ENCODE peak calls at places on chromosomes 5 and 9, in nine cellular contexts. N, I, B, E, S, C, R, X and M are unnamed samples.

GRCh38 chr9:99231708-99232107 is 9.6 kb downstream of the SEC61B start:
- DNase-seq in B (no peak), I (no peak), R (no peak), S (no peak), N (no peak), X (no peak), C (no peak), E (no peak), M (no peak)

GRCh38 chr9:94568972-94569712 is 14.3 kb downstream of the PCAT7 start:
- DNase-seq in B (no peak), E (no peak), I (no peak), R (no peak), C (no peak), N (no peak), S (no peak), X (no peak), M (no peak)

GRCh38 chr5:34914671-34915138 is 599 bp downstream of the RAD1 start:
- DNase-seq in S (peak), C (peak), R (peak), E (no peak), I (peak), B (no peak), X (no peak), N (peak), M (no peak)

GRCh38 chr9:128027166-128027539 is 40.0 kb downstream of the NAIF1 start:
- DNase-seq in B (no peak), I (no peak), S (no peak), E (no peak), N (no peak), R (peak), X (no peak), C (peak), M (no peak)

GRCh38 chr9:16267336-16268036 is 603.0 kb downstream of the BNC2 start:
- DNase-seq in B (no peak), R (peak), S (no peak), E (no peak), C (no peak), I (no peak), X (no peak), N (peak), M (no peak)

GRCh38 chr5:132243366-132243977 is 14.0 kb upstream of the PDLIM4 start:
- DNase-seq in B (no peak), C (peak), S (peak), I (no peak), X (no peak), R (peak), E (no peak), N (no peak), M (no peak)

GRCh38 chr5:133029321-133029720 is 3.0 kb upstream of the ZCCHC10 start:
- DNase-seq in N (no peak), E (no peak), X (no peak), B (no peak), I (no peak), S (no peak), C (no peak), R (no peak), M (no peak)

GRCh38 chr5:149381986-149382338 is 2.9 kb upstream of the IL17B start:
- DNase-seq in E (peak), X (peak), S (peak), R (peak), I (peak), C (peak), B (no peak), N (peak), M (peak)

GRCh38 chr5:134086943-134087305 is 27.6 kb upstream of the TCF7 start:
- DNase-seq in B (no peak), C (no peak), X (no peak), R (no peak), E (no peak), I (no peak), N (no peak), S (peak), M (no peak)

GRCh38 chr5:71695561-71695960 is 23.5 kb upstream of the CARTPT start:
- DNase-seq in S (no peak), C (no peak), E (no peak), B (no peak), N (no peak), I (no peak), X (no peak), R (no peak), M (no peak)

GRCh38 chr5:60886158-60886557 is 42.1 kb upstream of the ELOVL7 start:
- DNase-seq in R (no peak), X (no peak), E (no peak), S (no peak), B (no peak), I (no peak), C (no peak), N (no peak), M (no peak)

GRCh38 chr9:110104201-110104845 is 103.6 kb downstream of the C9orf152 start:
- DNase-seq in X (no peak), I (no peak), E (no peak), N (no peak), R (no peak), C (no peak), B (no peak), S (no peak), M (no peak)

GRCh38 chr5:33841829-33842228 is 50.0 kb downstream of the ADAMTS12 start:
- DNase-seq in R (no peak), X (no peak), E (no peak), N (no peak), C (no peak), B (no peak), S (no peak), I (no peak), M (no peak)

GRCh38 chr9:130128251-130128650 is 44.0 kb upstream of the NCS1 start:
- DNase-seq in C (peak), S (no peak), X (no peak), I (no peak), N (no peak), R (peak), E (no peak), B (no peak), M (no peak)

GRCh38 chr9:17613723-17614122 is 34.9 kb downstream of the SH3GL2 start:
- DNase-seq in S (no peak), B (no peak), C (no peak), N (no peak), X (no peak), E (no peak), I (no peak), R (no peak), M (no peak)

GRCh38 chr9:88342246-88342645 is 46.0 kb upstream of the SPIN1 start:
- DNase-seq in E (no peak), S (no peak), C (no peak), N (no peak), X (no peak), B (no peak), R (no peak), I (no peak), M (no peak)

GRCh38 chr5:160457255-160457654 is 35.6 kb downstream of the PTTG1 start:
- DNase-seq in E (no peak), X (no peak), B (no peak), C (no peak), N (no peak), R (no peak), S (no peak), I (no peak), M (no peak)

GRCh38 chr5:163408311-163408923 is 29.0 kb upstream of the CCNG1 start:
- DNase-seq in X (peak), S (peak), N (peak), E (no peak), R (peak), B (no peak), C (peak), I (peak), M (no peak)

GRCh38 chr9:131668439-131669233 is 71.2 kb downstream of the RAPGEF1 start:
- DNase-seq in B (no peak), I (no peak), E (no peak), R (peak), S (no peak), C (no peak), N (peak), X (no peak), M (no peak)

GRCh38 chr9:68747043-68747533 is 42.0 kb downstream of the PIP5K1B start:
- DNase-seq in C (no peak), N (no peak), B (no peak), E (no peak), X (no peak), S (no peak), I (no peak), R (no peak), M (no peak)

GRCh38 chr9:96514108-96514824 is 64.3 kb downstream of the HABP4 start:
- DNase-seq in I (no peak), X (no peak), R (no peak), B (no peak), C (no peak), N (no peak), S (no peak), E (no peak), M (no peak)

GRCh38 chr5:154242964-154243376 is 52.4 kb downstream of the GALNT10 start:
- DNase-seq in X (no peak), C (no peak), I (no peak), N (no peak), R (no peak), S (no peak), B (no peak), E (no peak), M (no peak)

GRCh38 chr5:162268694-162269481 is 201.3 kb downstream of the GABRG2 start:
- DNase-seq in R (no peak), C (no peak), S (no peak), I (no peak), N (no peak), X (no peak), B (no peak), E (no peak), M (no peak)

GRCh38 chr9:134644715-134645606 is 3.4 kb downstream of the COL5A1 start:
- DNase-seq in B (no peak), I (peak), C (peak), R (no peak), X (no peak), N (peak), E (no peak), S (peak), M (peak)

GRCh38 chr5:5326126-5326758 is 96.2 kb upstream of the ICE1 start:
- DNase-seq in B (no peak), S (no peak), X (no peak), C (no peak), N (no peak), I (peak), E (no peak), R (no peak), M (no peak)

GRCh38 chr9:127187231-127187956 is 65.0 kb upstream of the ANGPTL2 start:
- DNase-seq in I (peak), N (peak), X (peak), C (peak), E (no peak), R (peak), S (peak), B (no peak), M (peak)

GRCh38 chr9:135814421-135814820 is 92.9 kb downstream of the CAMSAP1 start:
- DNase-seq in S (no peak), E (no peak), R (no peak), B (no peak), C (no peak), N (no peak), I (no peak), X (no peak), M (no peak)

GRCh38 chr5:102762095-102762534 is 7.0 kb downstream of the PAM start:
- DNase-seq in I (no peak), R (no peak), E (no peak), S (no peak), X (no peak), N (no peak), B (no peak), C (no peak), M (no peak)

GRCh38 chr5:164139423-164139822 is 634.0 kb downstream of the MAT2B start:
- DNase-seq in I (no peak), B (no peak), R (no peak), E (no peak), X (no peak), N (no peak), S (no peak), C (no peak), M (no peak)

GRCh38 chr9:76576344-76576743 is 117.4 kb downstream of the GCNT1 start:
- DNase-seq in N (no peak), E (peak), S (peak), X (no peak), B (no peak), C (peak), R (peak), I (no peak), M (peak)

GRCh38 chr5:140090251-140090650 is 23.7 kb upstream of the PURA start:
- DNase-seq in X (no peak), S (no peak), N (no peak), R (no peak), E (no peak), I (no peak), B (no peak), C (no peak), M (no peak)

GRCh38 chr9:94920439-94920951 is 194.0 kb downstream of the AOPEP start:
- DNase-seq in S (peak), R (peak), I (peak), B (no peak), N (no peak), X (no peak), E (no peak), C (peak), M (peak)

GRCh38 chr9:22002038-22002437 is 7.1 kb downstream of the CDKN2B start:
- DNase-seq in S (no peak), I (no peak), E (no peak), X (no peak), B (no peak), C (no peak), R (no peak), N (no peak), M (no peak)

GRCh38 chr5:57298985-57299491 is 125.2 kb downstream of the GPBP1 start:
- DNase-seq in S (no peak), E (no peak), N (peak), X (peak), R (no peak), C (peak), B (no peak), I (peak), M (no peak)

GRCh38 chr9:116204252-116204882 is 50.8 kb downstream of the PAPPA start:
- DNase-seq in R (no peak), I (no peak), B (no peak), S (no peak), X (no peak), C (no peak), E (no peak), N (no peak), M (no peak)

GRCh38 chr5:158287643-158288228 is 428.8 kb upstream of the CLINT1 start:
- DNase-seq in R (no peak), B (no peak), S (peak), X (no peak), N (peak), I (no peak), E (no peak), C (peak), M (no peak)

GRCh38 chr9:36566813-36567217 is 5.9 kb upstream of the MELK start:
- DNase-seq in B (no peak), I (no peak), N (no peak), X (no peak), R (no peak), C (no peak), S (peak), E (no peak), M (peak)

GRCh38 chr9:36575411-36575882 is 2.8 kb downstream of the MELK start:
- DNase-seq in I (no peak), S (no peak), E (no peak), C (no peak), B (no peak), N (no peak), R (no peak), X (no peak), M (no peak)

GRCh38 chr9:36576866-36577265 is 4.2 kb downstream of the MELK start:
- DNase-seq in R (no peak), N (no peak), X (no peak), S (no peak), E (no peak), C (no peak), I (no peak), B (no peak), M (no peak)

GRCh38 chr9:36571333-36571732 is 1.4 kb upstream of the MELK start:
- DNase-seq in R (no peak), S (no peak), I (no peak), E (no peak), B (no peak), C (no peak), N (no peak), X (no peak), M (no peak)

DNA sequence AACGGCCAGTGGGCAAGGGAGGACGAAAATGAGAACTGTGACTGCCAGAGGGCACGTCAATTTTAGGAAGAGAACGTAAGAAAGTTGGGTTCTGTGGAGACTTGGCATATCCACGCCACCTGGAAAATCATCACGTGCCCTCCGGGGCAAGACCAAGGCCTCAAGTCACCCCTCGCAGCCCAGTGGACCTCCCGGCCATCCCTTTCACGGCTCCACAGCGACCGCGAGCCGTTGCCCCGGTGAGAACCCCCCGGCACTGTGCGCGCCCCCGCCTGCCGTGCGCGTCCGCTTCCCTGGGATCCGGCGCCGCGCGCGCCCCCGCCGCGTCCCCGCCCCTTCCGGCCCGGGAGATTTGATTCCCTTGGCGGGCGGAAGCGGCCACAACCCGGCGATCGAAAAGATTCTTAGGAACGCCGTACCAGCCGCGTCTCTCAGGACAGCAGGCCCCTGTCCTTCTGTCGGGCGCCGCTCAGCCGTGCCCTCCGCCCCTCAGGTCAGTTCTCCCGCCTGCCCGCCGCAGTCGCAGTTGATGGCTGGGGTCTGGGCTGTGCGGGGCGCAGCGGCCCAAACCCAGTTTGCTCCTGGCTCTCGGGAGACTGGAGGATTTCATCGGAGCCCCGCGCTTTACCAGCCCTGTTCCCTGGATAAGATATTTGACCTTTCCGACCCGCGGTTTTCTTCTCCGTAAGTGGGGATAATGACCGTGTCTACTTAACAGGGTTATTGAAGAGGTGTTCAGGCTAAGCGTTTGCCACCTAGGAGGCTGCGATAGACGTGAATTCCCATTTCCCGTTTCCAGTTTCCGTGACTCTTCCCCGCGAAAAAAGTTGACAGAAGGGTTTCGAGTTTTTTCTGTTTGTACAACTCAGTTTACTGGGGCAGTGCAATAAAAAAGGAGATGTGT is at the start of gene MELK:
- DNase-seq in I (peak), C (peak), E (no peak), R (peak), B (no peak), X (peak), N (peak), S (peak), M (peak)
- TF ChIP-seq POLR2A in I (peak), C (peak), E (peak), R (peak), B (no peak), X (peak), N (peak), S (no peak), M (peak)

DNA sequence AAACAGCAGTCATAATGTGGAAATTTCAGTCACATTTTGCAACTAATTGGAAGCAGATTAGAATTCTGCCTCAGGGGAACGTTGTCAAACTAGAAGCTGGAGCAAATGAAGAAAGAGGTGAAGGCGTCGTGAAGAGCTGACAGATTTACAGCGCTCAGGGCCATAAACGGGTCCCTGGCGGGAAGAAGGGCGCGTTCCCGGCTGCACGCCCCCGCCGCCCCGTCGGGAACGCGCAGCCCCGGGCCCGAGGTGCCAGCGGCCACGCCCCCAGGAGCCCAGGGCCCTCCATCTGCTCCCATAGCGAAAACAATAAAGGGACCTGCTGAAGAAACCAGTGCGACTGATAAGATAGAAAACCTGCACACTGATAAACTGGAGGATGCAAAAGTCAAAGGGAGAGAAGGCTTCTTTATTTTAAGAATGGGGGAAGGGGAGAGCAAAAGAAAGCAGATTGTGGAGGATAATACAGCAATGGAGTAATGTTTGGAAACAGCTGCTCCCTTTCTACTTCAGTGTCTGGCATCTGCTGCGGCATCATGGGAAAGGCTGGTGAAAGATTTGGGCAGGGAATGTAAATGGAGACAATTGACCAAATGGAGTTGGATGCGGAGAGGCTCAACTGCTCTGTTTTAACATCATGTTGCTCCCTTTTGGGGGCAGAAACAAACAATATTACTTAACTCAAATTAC is 11.1 kb downstream of the ZNF608 start:
- DNase-seq in E (no peak), S (no peak), B (no peak), R (no peak), I (peak), C (peak), X (no peak), N (no peak), M (no peak)
- H3K4me3 ChIP-seq in E (peak), S (peak), B (peak), R (peak), I (peak), C (peak), X (no peak), N (no peak), M (peak)

GRCh38 chr9:37760416-37761165 is 7.0 kb downstream of the TRMT10B start:
- DNase-seq in X (no peak), S (no peak), I (no peak), R (no peak), E (no peak), B (no peak), N (no peak), C (no peak), M (no peak)

GRCh38 chr9:37761511-37761910 is 7.9 kb downstream of the TRMT10B start:
- DNase-seq in B (no peak), R (no peak), X (no peak), C (no peak), E (no peak), I (no peak), S (no peak), N (no peak), M (no peak)

GRCh38 chr9:37752646-37753488 is 738 bp upstream of the TRMT10B start:
- DNase-seq in E (no peak), S (no peak), I (peak), B (no peak), N (no peak), X (no peak), R (no peak), C (no peak), M (no peak)

GRCh38 chr9:37753489-37754190 is at the start of gene TRMT10B:
- DNase-seq in I (peak), X (peak), N (peak), R (peak), C (peak), B (no peak), E (no peak), S (peak), M (peak)

GRCh38 chr9:37758747-37759146 is 5.1 kb downstream of the TRMT10B start:
- DNase-seq in B (no peak), S (no peak), E (no peak), R (no peak), X (no peak), C (no peak), I (no peak), N (no peak), M (no peak)
- TF ChIP-seq POLR2A in B (no peak), S (no peak), E (no peak), R (no peak), X (no peak), C (no peak), I (no peak), N (no peak), M (no peak)

GRCh38 chr5:114695292-114695904 is 333.5 kb downstream of the KCNN2 start:
- DNase-seq in R (no peak), N (no peak), C (no peak), X (no peak), E (no peak), B (no peak), S (no peak), I (no peak), M (peak)

GRCh38 chr5:114702111-114702510 is 340.2 kb downstream of the KCNN2 start:
- DNase-seq in B (no peak), I (no peak), N (no peak), S (no peak), R (no peak), C (no peak), E (no peak), X (no peak), M (no peak)

GRCh38 chr5:114702731-114703130 is 340.9 kb downstream of the KCNN2 start:
- DNase-seq in N (no peak), R (no peak), B (no peak), C (no peak), S (no peak), I (no peak), X (no peak), E (no peak), M (no peak)

GRCh38 chr5:114700823-114701222 is 339.0 kb downstream of the KCNN2 start:
- DNase-seq in E (no peak), S (no peak), R (no peak), B (no peak), I (no peak), X (no peak), C (no peak), N (no peak), M (no peak)
- H3K4me3 ChIP-seq in E (no peak), S (no peak), R (no peak), B (no peak), I (no peak), X (no peak), C (no peak), N (no peak), M (no peak)